ENCODE peak calls at places on chromosomes 5 and 9, in seven cellular contexts. Q is fibroblast of lung; O is sigmoid colon; F is OCI-LY7; T is Caco-2; R is psoas muscle; B is effector memory CD4-positive, alpha-beta T cell. G is an unnamed sample. For H3K4me1, the result is how much of the 10 kb centered on the place peaks cover.

GRCh38 chr5:137753227-137753985 is 757 bp downstream of the HNRNPA0 start:
- DNase-seq in Q (no peak), O (peak), F (peak), T (peak), R (peak), B (peak), G (peak)

GRCh38 chr9:116547729-116548426 is 139.2 kb upstream of the TRIM32 start:
- DNase-seq in Q (no peak), O (no peak), F (no peak), T (no peak), R (no peak), B (no peak), G (no peak)

GRCh38 chr5:140324834-140325195 is 21.6 kb downstream of the HBEGF start:
- DNase-seq in Q (peak), O (no peak), F (no peak), T (no peak), R (no peak), B (no peak), G (peak)

GRCh38 chr5:96655506-96655905 is 6.7 kb upstream of the CAST start:
- DNase-seq in Q (peak), O (no peak), F (no peak), T (no peak), R (no peak), B (no peak), G (no peak)

GRCh38 chr9:35116898-35117551 is 1.4 kb upstream of the ATOSB start:
- DNase-seq in Q (peak), O (peak), F (peak), T (peak), R (peak), B (peak), G (peak)

GRCh38 chr5:175821790-175822211 is 49.6 kb upstream of the CPLX2 start:
- DNase-seq in Q (no peak), O (no peak), F (no peak), T (no peak), R (no peak), B (no peak), G (no peak)

GRCh38 chr5:16702964-16703363 is 86.2 kb upstream of the RETREG1 start:
- DNase-seq in Q (no peak), O (no peak), F (no peak), T (no peak), R (no peak), B (no peak), G (no peak)

GRCh38 chr9:81474125-81474524 is 215.2 kb downstream of the TLE1 start:
- DNase-seq in Q (no peak), O (no peak), F (no peak), T (no peak), R (no peak), B (no peak), G (no peak)

GRCh38 chr5:149355688-149356087 is 2.2 kb upstream of the PCYOX1L start:
- DNase-seq in Q (no peak), O (no peak), F (no peak), T (no peak), R (no peak), B (no peak), G (no peak)

GRCh38 chr9:110148868-110149267 is 59.1 kb downstream of the C9orf152 start:
- DNase-seq in Q (no peak), O (no peak), F (peak), T (no peak), R (no peak), B (no peak), G (no peak)

GRCh38 chr9:78406933-78407332 is 110.0 kb downstream of the PSAT1 start:
- DNase-seq in Q (no peak), O (no peak), F (no peak), T (no peak), R (no peak), B (no peak), G (no peak)

GRCh38 chr5:94469889-94470288 is 148.5 kb downstream of the KIAA0825 start:
- DNase-seq in Q (peak), O (no peak), F (no peak), T (no peak), R (no peak), B (no peak), G (no peak)

GRCh38 chr5:67111779-67112178 is 84.8 kb downstream of the CD180 start:
- DNase-seq in Q (no peak), O (no peak), F (no peak), T (no peak), R (no peak), B (no peak), G (no peak)

GRCh38 chr5:111168608-111169007 is 55.6 kb upstream of the CAMK4 start:
- DNase-seq in Q (no peak), O (no peak), F (no peak), T (no peak), R (no peak), B (no peak), G (no peak)

GRCh38 chr5:121189569-121190305 is 661.9 kb upstream of the FTMT start:
- DNase-seq in Q (peak), O (no peak), F (no peak), T (no peak), R (no peak), B (no peak), G (no peak)

GRCh38 chr5:78912085-78912771 is 72.9 kb downstream of the ARSB start:
- DNase-seq in Q (peak), O (no peak), F (no peak), T (no peak), R (no peak), B (no peak), G (peak)

DNA sequence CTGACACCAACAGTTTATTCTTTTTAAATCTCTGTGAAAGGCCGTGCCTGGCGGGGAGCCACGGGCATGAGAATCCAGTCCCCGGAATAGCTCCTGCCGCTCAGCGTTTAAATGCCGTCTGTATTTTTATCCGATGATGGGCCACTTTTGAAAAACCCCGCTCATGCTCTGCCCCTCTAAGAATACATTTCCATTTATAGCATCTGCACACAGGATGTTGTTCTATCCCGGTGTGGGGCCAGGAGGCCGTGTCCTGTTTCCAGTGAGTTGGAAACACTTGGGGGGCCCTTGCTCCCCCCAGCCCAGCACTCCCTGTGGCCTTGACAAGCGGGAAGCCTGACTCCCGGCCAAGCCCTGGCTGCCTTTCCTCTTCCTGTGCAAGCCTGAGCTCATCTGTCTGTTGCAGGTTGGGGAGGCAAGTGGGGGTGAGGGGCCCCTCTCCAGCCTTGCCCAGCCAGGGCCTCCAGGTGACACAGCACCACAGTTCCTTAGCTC is 39.0 kb downstream of the ERGIC1 start:
- DNase-seq in Q (peak), O (peak), F (no peak), T (no peak), R (peak), B (no peak), G (peak)
- H3K4me1 ChIP-seq in Q (half or more), O (under half), F (under half), T (under half), R (half or more), B (under half), G (under half)

GRCh38 chr9:76808636-76809035 is 44.4 kb downstream of the PCA3 start:
- DNase-seq in Q (no peak), O (no peak), F (no peak), T (no peak), R (no peak), B (no peak), G (no peak)

GRCh38 chr9:76800901-76801300 is 36.7 kb downstream of the PCA3 start:
- DNase-seq in Q (no peak), O (no peak), F (no peak), T (no peak), R (no peak), B (no peak), G (no peak)

GRCh38 chr9:76803083-76803482 is 38.8 kb downstream of the PCA3 start:
- DNase-seq in Q (no peak), O (no peak), F (no peak), T (no peak), R (no peak), B (no peak), G (no peak)

GRCh38 chr9:76799481-76799880 is 35.2 kb downstream of the PCA3 start:
- DNase-seq in Q (no peak), O (no peak), F (no peak), T (no peak), R (no peak), B (no peak), G (no peak)

DNA sequence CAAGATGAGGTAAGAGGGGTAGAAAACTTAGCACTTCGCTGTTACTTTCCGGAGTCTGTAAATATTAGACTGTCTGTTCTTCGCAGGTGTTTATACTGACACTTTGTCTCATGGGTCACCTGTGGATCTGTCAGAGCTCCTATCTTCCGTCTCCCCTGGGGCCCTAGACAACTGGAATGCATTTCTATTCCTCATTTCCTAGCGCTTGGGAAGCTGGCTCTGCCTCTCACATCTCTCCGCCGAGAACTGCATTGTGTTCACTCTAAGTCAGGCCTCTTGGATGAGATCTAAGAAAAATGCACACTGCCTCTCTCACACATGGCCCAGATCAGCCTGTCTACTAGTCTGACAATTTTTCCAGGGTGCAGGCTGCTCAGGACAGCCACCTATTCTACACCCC is 39.5 kb downstream of the PCA3 start:
- DNase-seq in Q (no peak), O (no peak), F (no peak), T (peak), R (no peak), B (no peak), G (no peak)
- H3K4me3 ChIP-seq in Q (no peak), O (no peak), F (no peak), T (no peak), R (no peak), B (no peak), G (no peak)

DNA sequence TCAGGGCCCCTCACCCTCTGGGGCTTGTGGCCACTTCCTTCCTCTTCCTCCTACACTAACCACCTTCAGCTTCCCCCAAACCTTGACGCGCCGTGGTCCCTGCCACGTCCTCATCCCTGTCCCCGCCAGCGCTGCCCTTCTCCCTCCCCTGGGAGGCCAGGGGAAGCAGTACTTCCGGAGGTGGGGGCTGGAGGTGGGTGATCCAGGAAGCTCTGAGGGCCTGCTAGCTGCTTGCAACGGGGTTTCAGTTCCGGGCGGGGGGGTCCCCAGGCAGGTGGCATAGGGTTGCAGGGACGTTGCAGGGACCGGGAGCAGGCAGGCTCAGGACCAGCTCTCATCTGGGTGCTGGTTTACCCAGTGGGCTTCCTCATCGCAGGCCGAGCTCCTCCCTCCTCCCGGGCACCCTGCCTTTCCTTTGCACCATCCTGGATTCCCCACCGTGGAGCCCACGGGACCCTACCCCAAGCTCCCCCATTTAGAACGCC is 70.0 kb downstream of the RXRA start:
- DNase-seq in Q (no peak), O (no peak), F (peak), T (no peak), R (no peak), B (peak), G (no peak)
- H3K4me1 ChIP-seq in Q (under half), O (under half), F (under half), T (under half), R (half or more), B (half or more), G (under half)

GRCh38 chr9:136052991-136053756 is 41.9 kb downstream of the NACC2 start:
- DNase-seq in Q (no peak), O (peak), F (no peak), T (no peak), R (no peak), B (no peak), G (no peak)
- H3K4me3 ChIP-seq in Q (peak), O (peak), F (no peak), T (no peak), R (peak), B (no peak), G (no peak)

GRCh38 chr9:121720311-121720991 is 69.0 kb downstream of the DAB2IP start:
- DNase-seq in Q (no peak), O (no peak), F (no peak), T (no peak), R (no peak), B (no peak), G (no peak)
- H3K4me1 ChIP-seq in Q (under half), O (under half), F (under half), T (under half), R (half or more), B (under half), G (under half)

GRCh38 chr9:30534458-30534857 is 1850.0 kb upstream of the ACO1 start:
- DNase-seq in Q (no peak), O (no peak), F (no peak), T (no peak), R (no peak), B (no peak), G (no peak)
- H3K4me3 ChIP-seq in Q (no peak), O (no peak), F (no peak), T (no peak), R (no peak), B (no peak), G (no peak)

DNA sequence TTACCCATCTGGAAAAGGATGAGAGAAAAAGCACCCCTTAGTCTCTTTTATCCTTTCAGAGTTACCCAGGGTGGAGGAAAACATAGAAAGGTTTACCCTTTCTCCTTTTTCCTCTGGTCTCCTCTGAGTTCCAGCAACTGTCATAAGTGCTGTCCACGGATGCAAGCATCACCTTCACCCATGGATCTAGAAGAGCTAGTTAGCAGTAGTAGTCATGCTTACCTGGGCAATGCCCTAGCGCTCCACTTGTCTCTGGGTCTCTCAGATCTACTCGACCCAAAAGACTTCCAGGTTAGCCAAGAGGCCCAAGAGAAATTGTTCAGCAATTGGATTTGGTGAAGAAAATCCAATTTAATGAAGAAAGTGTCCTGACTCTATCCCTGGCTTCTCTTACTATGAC is 656.2 kb upstream of the PTPRD start:
- DNase-seq in Q (peak), O (no peak), F (peak), T (no peak), R (no peak), B (no peak), G (no peak)
- H3K4me1 ChIP-seq in Q (under half), O (under half), F (under half), T (under half), R (under half), B (under half), G (under half)

DNA sequence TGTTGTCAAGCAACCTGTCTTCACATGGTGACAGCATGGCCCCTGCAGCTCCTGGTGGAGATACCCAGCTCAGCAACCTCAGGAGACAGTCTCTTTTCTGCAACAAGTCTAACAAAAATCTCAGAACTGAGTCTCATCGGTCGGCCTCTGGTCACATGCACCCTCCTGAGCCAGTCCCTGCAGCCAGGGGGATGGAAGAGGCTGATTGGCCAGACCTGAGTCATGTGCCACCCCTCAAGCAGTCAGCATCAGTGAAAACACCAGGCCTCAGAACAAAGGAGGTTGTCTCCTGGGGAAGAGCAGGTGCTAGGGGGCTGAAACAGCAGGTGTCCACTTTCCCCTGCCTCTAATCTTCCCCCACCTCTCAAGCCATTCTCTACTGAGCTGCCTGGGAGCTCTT is 54.4 kb downstream of the SMIM23 start:
- DNase-seq in Q (no peak), O (no peak), F (peak), T (no peak), R (no peak), B (no peak), G (no peak)
- H3K4me3 ChIP-seq in Q (no peak), O (no peak), F (no peak), T (no peak), R (no peak), B (no peak), G (no peak)

GRCh38 chr5:158700997-158701391 is 398.7 kb downstream of the EBF1 start:
- DNase-seq in Q (no peak), O (no peak), F (no peak), T (no peak), R (no peak), B (no peak), G (no peak)

GRCh38 chr5:158698036-158698667 is 401.6 kb downstream of the EBF1 start:
- DNase-seq in Q (no peak), O (no peak), F (no peak), T (no peak), R (no peak), B (no peak), G (no peak)

GRCh38 chr5:158699336-158699735 is 400.4 kb downstream of the EBF1 start:
- DNase-seq in Q (no peak), O (no peak), F (no peak), T (no peak), R (no peak), B (no peak), G (no peak)

GRCh38 chr5:158700231-158700996 is 399.3 kb downstream of the EBF1 start:
- DNase-seq in Q (peak), O (no peak), F (peak), T (no peak), R (no peak), B (no peak), G (peak)

GRCh38 chr5:158698768-158699167 is 400.9 kb downstream of the EBF1 start:
- DNase-seq in Q (no peak), O (no peak), F (no peak), T (no peak), R (no peak), B (no peak), G (no peak)
- H3K4me1 ChIP-seq in Q (under half), O (under half), F (under half), T (under half), R (under half), B (under half), G (under half)

G was measured in uterus.